ENCODE peak calls at places on chromosomes 11 and 22, in six cellular contexts. R, V, C, G, N and Q are unnamed samples.

GRCh38 chr11:119728226-119728626 is 774 bp downstream of the NECTIN1 start:
- DNase-seq in R (no peak), V (no peak), C (no peak), G (no peak), N (no peak), Q (no peak)

GRCh38 chr11:57597971-57598830 is 716 bp downstream of the SERPING1 start:
- DNase-seq in R (no peak), V (no peak), C (no peak), G (peak), N (peak), Q (peak)

GRCh38 chr22:36760716-36761115 is 15.2 kb downstream of the IFT27 start:
- DNase-seq in R (no peak), V (no peak), C (no peak), G (no peak), N (no peak), Q (no peak)

GRCh38 chr11:106424111-106424510 is 346.6 kb downstream of the AASDHPPT start:
- DNase-seq in R (peak), V (no peak), C (no peak), G (no peak), N (no peak), Q (no peak)

GRCh38 chr11:112322173-112322813 is 61.6 kb upstream of the PLET1 start:
- DNase-seq in R (no peak), V (no peak), C (no peak), G (no peak), N (no peak), Q (no peak)

GRCh38 chr22:37176464-37177061 is 11.5 kb downstream of the C1QTNF6 start:
- DNase-seq in R (peak), V (no peak), C (peak), G (peak), N (peak), Q (peak)

GRCh38 chr11:29534831-29535230 is 482.0 kb downstream of the KCNA4 start:
- DNase-seq in R (peak), V (no peak), C (no peak), G (no peak), N (no peak), Q (no peak)

GRCh38 chr11:97009613-97010012 is 619.8 kb downstream of the JRKL start:
- DNase-seq in R (no peak), V (no peak), C (no peak), G (no peak), N (no peak), Q (no peak)

GRCh38 chr11:45852712-45853101 is 5.4 kb downstream of the CRY2 start:
- DNase-seq in R (no peak), V (no peak), C (no peak), G (no peak), N (no peak), Q (no peak)

GRCh38 chr11:10659339-10660216 is 34.0 kb downstream of the IRAG1 start:
- DNase-seq in R (peak), V (no peak), C (no peak), G (no peak), N (no peak), Q (peak)

GRCh38 chr22:31952094-31952401 is 7.7 kb downstream of the YWHAH start:
- DNase-seq in R (no peak), V (no peak), C (no peak), G (no peak), N (no peak), Q (no peak)

GRCh38 chr11:130178441-130178971 is 18.9 kb downstream of the ST14 start:
- DNase-seq in R (no peak), V (no peak), C (no peak), G (no peak), N (no peak), Q (no peak)

GRCh38 chr22:33002035-33002434 is 56.1 kb downstream of the SYN3 start:
- DNase-seq in R (no peak), V (no peak), C (no peak), G (no peak), N (no peak), Q (no peak)

GRCh38 chr22:46072030-46072881 is 78.1 kb upstream of the PPARA start:
- DNase-seq in R (peak), V (peak), C (peak), G (no peak), N (peak), Q (peak)

GRCh38 chr11:46381836-46382643 is 571 bp downstream of the MDK start:
- DNase-seq in R (no peak), V (no peak), C (no peak), G (no peak), N (no peak), Q (peak)

GRCh38 chr22:26573026-26573662 is 16.8 kb downstream of the TPST2 start:
- DNase-seq in R (no peak), V (no peak), C (peak), G (no peak), N (peak), Q (no peak)

GRCh38 chr11:130136107-130136506 is 23.5 kb upstream of the ST14 start:
- DNase-seq in R (no peak), V (no peak), C (no peak), G (no peak), N (no peak), Q (no peak)

GRCh38 chr11:86421976-86422770 is 47.5 kb downstream of the CCDC81 start:
- DNase-seq in R (no peak), V (no peak), C (no peak), G (no peak), N (no peak), Q (no peak)